ENCODE peak calls at places on chromosomes 12 and 14, in eight cellular contexts. A is WTC11, Z is mesothelial cell of epicardium, V is GM13976, K is foreskin keratinocyte, Y is neural crest cell, D is stomach, I is Calu3. N is an unnamed sample.

GRCh38 chr14:56374421-56374820 is 205.2 kb upstream of the TMEM260 start:
- DNase-seq in A (no peak), Z (no peak), V (no peak), K (no peak), Y (no peak), D (no peak), I (no peak), N (no peak)

GRCh38 chr14:36988568-36988967 is 183.8 kb downstream of the SLC25A21 start:
- DNase-seq in A (no peak), Z (no peak), V (no peak), K (peak), Y (no peak), D (no peak), I (no peak), N (no peak)

GRCh38 chr12:62164036-62164435 is 96.2 kb upstream of the USP15 start:
- DNase-seq in A (no peak), Z (no peak), V (no peak), K (no peak), Y (no peak), D (no peak), I (no peak), N (no peak)

GRCh38 chr14:104599446-104599845 is 5.1 kb downstream of the TMEM179 start:
- DNase-seq in A (no peak), Z (no peak), V (no peak), K (no peak), Y (no peak), D (no peak), I (no peak), N (no peak)

GRCh38 chr14:85590784-85591183 is 60.8 kb downstream of the FLRT2 start:
- DNase-seq in A (no peak), Z (no peak), V (no peak), K (peak), Y (no peak), D (no peak), I (no peak), N (no peak)

GRCh38 chr14:30005114-30005698 is 77.6 kb upstream of the PRKD1 start:
- DNase-seq in A (no peak), Z (no peak), V (peak), K (peak), Y (no peak), D (no peak), I (peak), N (no peak)

GRCh38 chr12:16258963-16259362 is 18.5 kb downstream of the SLC15A5 start:
- DNase-seq in A (no peak), Z (no peak), V (no peak), K (no peak), Y (no peak), D (no peak), I (no peak), N (no peak)

GRCh38 chr12:11885261-11886038 is 185.3 kb upstream of the BCL2L14 start:
- DNase-seq in A (no peak), Z (no peak), V (no peak), K (peak), Y (no peak), D (peak), I (peak), N (no peak)

GRCh38 chr14:98909251-98909944 is 362.6 kb downstream of the BCL11B start:
- DNase-seq in A (no peak), Z (no peak), V (no peak), K (peak), Y (no peak), D (no peak), I (peak), N (no peak)

GRCh38 chr14:50804181-50804721 is 26.7 kb downstream of the NIN start:
- DNase-seq in A (no peak), Z (no peak), V (no peak), K (no peak), Y (no peak), D (no peak), I (no peak), N (no peak)

GRCh38 chr14:95496690-95497241 is 19.7 kb downstream of the SYNE3 start:
- DNase-seq in A (no peak), Z (no peak), V (no peak), K (no peak), Y (no peak), D (no peak), I (no peak), N (no peak)

GRCh38 chr12:5432011-5432400 is at the start of gene NTF3:
- DNase-seq in A (peak), Z (no peak), V (peak), K (no peak), Y (peak), D (no peak), I (no peak), N (no peak)

GRCh38 chr12:111309584-111309983 is 59.3 kb downstream of the PHETA1 start:
- DNase-seq in A (no peak), Z (no peak), V (no peak), K (no peak), Y (no peak), D (no peak), I (no peak), N (no peak)

GRCh38 chr12:98725481-98726247 is 80.6 kb downstream of the APAF1 start:
- DNase-seq in A (peak), Z (no peak), V (peak), K (no peak), Y (peak), D (no peak), I (peak), N (no peak)

GRCh38 chr12:3278681-3279414 is 201.7 kb downstream of the TSPAN9 start:
- DNase-seq in A (no peak), Z (no peak), V (no peak), K (no peak), Y (no peak), D (no peak), I (no peak), N (no peak)

GRCh38 chr14:90608281-90608680 is 207.9 kb downstream of the TTC7B start:
- DNase-seq in A (no peak), Z (no peak), V (no peak), K (no peak), Y (no peak), D (no peak), I (no peak), N (no peak)

GRCh38 chr12:118237908-118238307 is 102.0 kb downstream of the PEBP1 start:
- DNase-seq in A (no peak), Z (no peak), V (no peak), K (peak), Y (no peak), D (no peak), I (peak), N (no peak)

DNA sequence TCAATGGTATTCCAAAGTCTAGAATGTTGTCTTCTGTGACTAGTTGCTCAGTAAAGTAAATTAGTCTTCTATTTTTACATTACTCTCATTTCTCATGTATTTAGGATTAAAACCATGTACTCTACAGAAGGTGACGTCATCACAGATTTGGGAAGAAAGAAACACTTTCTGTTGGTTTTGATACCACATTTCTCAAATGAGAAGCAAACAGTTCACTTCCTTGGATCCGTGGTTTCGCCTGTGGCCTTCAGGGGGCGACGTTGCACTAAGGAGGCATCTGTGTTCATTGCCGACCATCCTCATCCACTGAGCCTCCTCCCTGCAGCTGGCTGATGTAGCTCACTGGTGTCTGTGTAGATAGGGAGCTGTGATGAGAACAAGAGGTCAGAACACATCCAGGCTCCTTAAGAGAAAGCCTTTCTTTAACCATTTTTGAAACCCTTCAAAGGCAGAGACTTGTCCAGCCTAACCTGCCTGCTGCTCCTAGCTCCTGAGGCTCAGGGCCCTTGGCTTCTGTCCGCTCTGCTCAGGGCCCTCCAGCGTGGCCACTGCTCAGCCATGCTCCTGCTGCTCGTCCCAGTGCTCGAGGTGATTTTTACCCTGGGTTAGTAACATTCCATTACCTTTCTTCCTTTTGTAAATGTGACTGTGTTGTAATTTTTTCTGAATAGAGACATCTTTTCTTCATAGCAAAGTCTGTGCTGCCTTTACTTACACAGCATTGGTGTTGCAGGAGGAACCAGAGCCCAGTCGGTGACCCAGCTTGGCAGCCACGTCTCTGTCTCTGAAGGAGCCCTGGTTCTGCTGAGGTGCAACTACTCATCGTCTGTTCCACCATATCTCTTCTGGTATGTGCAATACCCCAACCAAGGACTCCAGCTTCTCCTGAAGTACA is 220.6 kb upstream of the OR4E1 start:
- DNase-seq in A (peak), Z (no peak), V (peak), K (no peak), Y (no peak), D (peak), I (peak), N (no peak)
- TF ChIP-seq CTCF in A (peak), Z (no peak), V (peak), K (peak), Y (peak), D (no peak), I (peak), N (peak)

GRCh38 chr12:124276337-124276736 is 18.6 kb upstream of the RFLNA start:
- DNase-seq in A (no peak), Z (no peak), V (no peak), K (no peak), Y (no peak), D (no peak), I (no peak), N (no peak)

GRCh38 chr12:124278389-124279101 is 16.3 kb upstream of the RFLNA start:
- DNase-seq in A (no peak), Z (no peak), V (no peak), K (no peak), Y (peak), D (peak), I (no peak), N (peak)

GRCh38 chr12:124277394-124278222 is 17.3 kb upstream of the RFLNA start:
- DNase-seq in A (no peak), Z (no peak), V (no peak), K (no peak), Y (no peak), D (peak), I (no peak), N (no peak)

GRCh38 chr12:124270671-124271070 is 24.2 kb upstream of the RFLNA start:
- DNase-seq in A (no peak), Z (no peak), V (no peak), K (no peak), Y (no peak), D (no peak), I (no peak), N (no peak)

GRCh38 chr12:124273630-124274029 is 21.3 kb upstream of the RFLNA start:
- DNase-seq in A (peak), Z (no peak), V (peak), K (peak), Y (peak), D (no peak), I (peak), N (no peak)
- TF ChIP-seq CTCF in A (peak), Z (no peak), V (no peak), K (peak), Y (peak), D (no peak), I (no peak), N (peak)

DNA sequence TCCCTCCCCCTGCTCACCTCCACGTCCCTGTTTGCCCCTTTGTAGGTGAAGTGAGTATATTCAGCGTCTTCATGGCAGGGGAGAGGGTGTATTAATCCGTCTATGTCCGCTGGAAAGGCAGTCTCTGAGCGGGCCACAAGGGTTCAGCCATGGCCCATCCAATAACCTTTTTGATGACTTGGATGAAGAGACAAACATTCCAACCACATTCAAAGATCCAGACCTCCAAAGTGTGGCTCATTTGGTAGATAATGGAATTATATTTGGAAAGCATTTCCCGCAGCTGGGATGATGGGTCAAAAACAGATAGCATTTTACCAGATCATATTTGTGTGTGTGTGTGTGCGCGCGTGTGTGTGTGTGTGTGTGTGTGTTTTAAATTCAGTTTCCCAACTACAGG is 345.9 kb downstream of the DPF3 start:
- DNase-seq in A (no peak), Z (no peak), V (no peak), K (no peak), Y (no peak), D (no peak), I (no peak), N (no peak)
- TF ChIP-seq CTCF in A (no peak), Z (no peak), V (no peak), K (peak), Y (no peak), D (no peak), I (no peak), N (no peak)

DNA sequence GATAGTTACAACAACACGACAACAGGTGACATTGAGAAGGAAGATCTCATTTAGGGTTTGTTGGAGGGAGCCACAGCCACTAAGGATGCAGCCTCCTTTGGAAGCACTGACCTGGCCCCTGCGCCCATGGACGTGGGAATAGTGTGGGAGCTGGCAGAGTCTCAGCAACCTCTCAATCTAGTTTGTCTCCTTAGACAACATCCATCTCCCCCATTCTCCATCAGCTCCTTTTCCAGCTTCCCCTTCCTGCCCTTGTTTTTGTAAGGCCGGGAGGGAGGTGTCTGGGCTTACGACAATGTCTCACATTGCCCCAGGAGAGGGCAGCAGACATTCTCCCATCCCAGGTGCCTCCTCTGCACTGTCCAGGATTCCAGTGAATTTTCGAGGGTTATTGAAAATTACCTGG is 170.2 kb upstream of the PZP start:
- DNase-seq in A (peak), Z (no peak), V (peak), K (no peak), Y (no peak), D (no peak), I (peak), N (no peak)
- TF ChIP-seq CTCF in A (no peak), Z (no peak), V (peak), K (peak), Y (peak), D (no peak), I (no peak), N (peak)

DNA sequence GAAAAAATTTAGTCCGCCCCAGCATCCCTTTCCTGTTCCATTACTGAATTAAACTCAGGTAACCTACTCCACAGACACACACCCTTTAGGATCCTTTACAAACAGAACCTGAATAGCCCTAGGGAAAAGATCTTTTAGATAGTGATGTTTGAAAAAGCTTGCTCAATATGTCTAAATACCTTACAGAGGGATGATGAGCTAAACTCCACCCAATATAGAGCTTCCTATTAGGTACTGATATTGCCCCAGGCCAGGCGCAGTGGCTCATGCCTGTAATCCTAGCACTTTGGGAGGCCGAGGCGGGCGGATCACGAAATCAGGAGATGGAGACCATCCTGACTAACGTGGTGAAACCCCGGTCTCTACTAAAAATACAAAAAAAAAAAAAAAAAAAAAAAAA is 50.1 kb downstream of the FERMT2 start:
- DNase-seq in A (no peak), Z (no peak), V (no peak), K (peak), Y (no peak), D (no peak), I (no peak), N (no peak)
- TF ChIP-seq CTCF in A (no peak), Z (no peak), V (no peak), K (no peak), Y (no peak), D (no peak), I (no peak), N (no peak)

DNA sequence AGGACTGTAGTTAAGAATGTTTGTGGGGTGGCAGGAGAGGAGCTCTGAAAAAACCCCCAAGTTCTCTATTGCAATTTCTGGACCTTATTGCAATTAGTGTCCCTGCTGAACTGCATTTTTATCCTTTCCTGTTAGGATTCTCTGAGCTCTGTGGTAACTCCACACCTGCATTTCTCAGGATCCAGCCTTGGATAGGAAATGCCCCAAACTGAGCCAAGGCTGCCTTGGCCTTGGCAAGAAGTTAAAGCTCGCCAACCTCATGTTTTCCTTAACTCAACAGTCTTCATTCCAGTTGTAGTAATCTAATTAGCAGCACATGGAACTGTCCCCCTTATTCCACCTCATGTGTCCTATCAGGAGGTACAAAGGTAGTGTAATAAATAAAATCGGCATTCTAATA is 66.5 kb downstream of the C12orf75 start:
- DNase-seq in A (no peak), Z (no peak), V (no peak), K (no peak), Y (no peak), D (no peak), I (no peak), N (no peak)
- TF ChIP-seq CTCF in A (no peak), Z (no peak), V (no peak), K (no peak), Y (no peak), D (no peak), I (no peak), N (no peak)

GRCh38 chr12:79344855-79345840 is 345.6 kb downstream of the PAWR start:
- DNase-seq in A (peak), Z (no peak), V (peak), K (no peak), Y (peak), D (no peak), I (peak), N (no peak)
- TF ChIP-seq CTCF in A (peak), Z (no peak), V (peak), K (peak), Y (peak), D (no peak), I (peak), N (peak)

DNA sequence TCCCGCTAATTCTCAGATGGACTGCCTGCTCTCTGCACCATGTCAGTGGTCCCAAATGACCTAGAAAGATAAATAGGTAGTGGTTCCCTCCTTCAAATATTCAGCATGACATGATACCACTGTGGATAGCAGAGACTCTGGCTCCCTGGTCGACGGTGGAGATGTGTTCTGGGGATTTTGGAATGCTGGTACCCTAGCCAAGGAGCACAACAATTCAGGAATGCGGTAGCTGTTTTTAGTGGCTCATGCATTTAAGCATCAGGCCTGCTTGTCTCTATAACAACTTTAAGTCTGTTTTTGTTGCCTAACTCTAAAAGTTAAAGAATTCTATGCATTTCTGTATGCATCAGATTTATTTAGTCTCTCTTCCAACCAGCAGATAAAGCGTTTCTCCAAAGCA is 164.8 kb upstream of the BMP4 start:
- DNase-seq in A (no peak), Z (no peak), V (no peak), K (no peak), Y (no peak), D (no peak), I (no peak), N (no peak)
- TF ChIP-seq CTCF in A (no peak), Z (no peak), V (no peak), K (no peak), Y (no peak), D (no peak), I (no peak), N (no peak)

DNA sequence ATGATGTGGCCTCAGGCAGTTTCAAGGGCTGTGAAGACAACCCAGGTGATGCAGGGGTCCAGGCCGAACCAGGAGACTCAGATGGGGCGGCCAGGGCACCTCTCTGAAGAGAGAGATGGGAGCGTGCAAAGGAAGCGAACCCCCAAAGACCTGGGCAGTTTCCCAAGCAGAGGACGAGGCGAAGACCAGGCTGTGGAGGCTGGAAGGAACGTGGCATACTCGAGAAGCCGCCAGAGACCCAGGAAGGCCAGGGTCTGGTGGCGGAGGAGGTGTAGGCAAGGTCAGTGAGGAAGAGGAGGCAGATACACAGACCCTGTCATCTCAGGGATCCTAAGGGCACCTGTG is 24.7 kb downstream of the LTBP2 start:
- DNase-seq in A (no peak), Z (no peak), V (no peak), K (no peak), Y (no peak), D (no peak), I (no peak), N (no peak)
- TF ChIP-seq CTCF in A (no peak), Z (no peak), V (no peak), K (no peak), Y (no peak), D (no peak), I (no peak), N (no peak)